ENCODE peak calls at places on chromosomes 11 and 22, in nine cellular contexts. X is GM23248, Y is A549, F is cardiac muscle cell, T is PC-9, L is fibroblast of lung, W is mammary epithelial cell, D is esophagus squamous epithelium, O is upper lobe of right lung. B is an unnamed sample.

GRCh38 chr11:85685131-85685819 is 720 bp downstream of the CCDC89 start:
- DNase-seq in O (peak), F (peak), X (peak), T (no peak), D (no peak), L (no peak), W (no peak), Y (no peak), B (no peak)

GRCh38 chr11:65646921-65647701 is 9.2 kb downstream of the SIPA1 start:
- DNase-seq in T (no peak), D (no peak), X (peak), W (no peak), L (peak), Y (peak), F (peak), O (peak), B (no peak)

GRCh38 chr11:86174101-86175046 is 70.2 kb upstream of the EED start:
- DNase-seq in L (peak), F (peak), X (peak), O (no peak), D (peak), W (peak), T (peak), Y (peak), B (peak)

GRCh38 chr11:33419956-33420355 is 162.8 kb downstream of the HIPK3 start:
- DNase-seq in Y (no peak), O (no peak), F (no peak), W (no peak), D (no peak), X (peak), L (no peak), T (no peak), B (no peak)

GRCh38 chr11:74689666-74690065 is 41.6 kb downstream of the CHRDL2 start:
- DNase-seq in L (peak), F (peak), O (no peak), T (no peak), W (peak), D (no peak), X (peak), Y (no peak), B (no peak)

GRCh38 chr11:20056109-20057054 is 103.9 kb downstream of the DBX1 start:
- DNase-seq in Y (no peak), L (peak), X (no peak), W (peak), T (no peak), O (no peak), D (no peak), F (no peak), B (no peak)

GRCh38 chr11:60367009-60367408 is 11.3 kb upstream of the MS4A7 start:
- DNase-seq in O (no peak), F (no peak), D (no peak), T (no peak), L (no peak), X (no peak), Y (no peak), W (no peak), B (no peak)

GRCh38 chr11:47443028-47443700 is 5.8 kb downstream of the RAPSN start:
- DNase-seq in F (no peak), X (no peak), W (no peak), O (no peak), T (no peak), Y (peak), D (no peak), L (no peak), B (no peak)

GRCh38 chr22:31952459-31952858 is 8.1 kb downstream of the YWHAH start:
- DNase-seq in D (no peak), W (peak), X (peak), L (peak), Y (no peak), F (peak), O (no peak), T (peak), B (peak)

GRCh38 chr11:110070176-110070575 is 23.0 kb upstream of the ZC3H12C start:
- DNase-seq in F (peak), Y (no peak), W (no peak), L (no peak), O (no peak), D (no peak), T (no peak), X (no peak), B (no peak)

GRCh38 chr11:20053572-20053971 is 106.7 kb downstream of the DBX1 start:
- DNase-seq in Y (no peak), F (no peak), T (no peak), O (no peak), D (no peak), X (no peak), W (peak), L (no peak), B (no peak)

GRCh38 chr11:73384871-73385692 is 8.9 kb downstream of the RELT start:
- DNase-seq in O (peak), X (no peak), Y (no peak), D (peak), L (no peak), W (no peak), F (no peak), T (no peak), B (no peak)

GRCh38 chr22:19133561-19133960 is 2.5 kb downstream of the TSSK2 start:
- DNase-seq in L (no peak), X (no peak), F (no peak), D (no peak), Y (no peak), T (no peak), O (no peak), W (no peak), B (no peak)

GRCh38 chr22:38205261-38206128 is 3.7 kb downstream of the MAFF start:
- DNase-seq in T (no peak), W (no peak), X (peak), D (no peak), Y (no peak), O (no peak), L (peak), F (peak), B (no peak)

DNA sequence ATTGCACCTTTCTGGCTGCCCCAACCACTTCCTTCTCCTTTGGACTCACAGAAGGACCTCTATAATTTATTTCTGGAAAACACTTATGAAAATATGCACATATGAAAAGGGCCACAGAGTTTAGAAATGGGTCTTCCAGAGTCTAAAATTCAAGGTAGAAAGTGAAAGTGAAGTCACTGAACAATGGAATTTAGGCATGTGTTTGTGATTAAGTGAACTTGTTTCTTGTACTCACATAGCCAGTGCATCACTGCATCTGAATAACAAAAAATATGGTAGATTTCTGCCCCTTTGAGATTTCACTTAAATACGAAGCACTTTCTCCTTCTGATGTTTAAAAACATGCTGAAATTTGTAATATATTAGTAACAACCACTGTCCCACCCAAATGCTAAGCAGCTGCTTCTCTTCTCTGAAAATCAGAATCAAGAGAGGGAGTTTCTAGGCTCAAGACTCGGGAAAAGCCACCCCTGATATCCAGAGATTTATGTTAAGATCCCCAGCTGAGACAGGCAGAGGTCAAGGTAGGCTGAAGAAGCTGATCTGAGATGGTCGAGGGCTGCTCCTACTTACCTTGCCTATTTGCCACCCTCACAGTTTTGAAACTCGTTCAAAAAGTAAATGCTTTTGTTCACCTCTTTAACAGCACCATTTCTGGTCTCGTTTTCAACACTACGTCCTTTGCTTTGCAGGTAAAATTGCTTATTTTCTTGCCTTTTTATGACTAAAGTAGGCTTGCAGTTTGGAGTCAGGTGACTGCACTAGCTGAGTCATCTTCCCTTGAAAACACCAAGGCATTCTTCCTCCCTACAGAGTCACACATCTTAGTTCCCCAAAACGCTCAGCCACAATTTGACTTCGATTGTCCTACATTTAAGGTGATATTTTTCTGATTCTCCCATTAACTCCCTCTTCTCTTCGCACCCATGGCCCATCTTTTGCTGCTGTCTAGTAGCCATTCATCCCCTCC is at the start of gene XKR3:
- DNase-seq in W (no peak), L (no peak), X (peak), O (no peak), F (no peak), D (no peak), Y (no peak), T (no peak), B (no peak)
- H3K27ac ChIP-seq in W (no peak), L (no peak), X (no peak), O (peak), F (no peak), D (no peak), Y (peak), T (no peak), B (no peak)

GRCh38 chr11:1302041-1302460 is 7.4 kb downstream of the TOLLIP start:
- DNase-seq in Y (no peak), D (no peak), W (no peak), L (no peak), T (no peak), F (no peak), O (no peak), X (no peak), B (no peak)

GRCh38 chr11:1299621-1300020 is 9.8 kb downstream of the TOLLIP start:
- DNase-seq in D (no peak), X (no peak), T (no peak), O (no peak), L (no peak), Y (no peak), W (no peak), F (no peak), B (no peak)

GRCh38 chr11:1301220-1302000 is 8.0 kb downstream of the TOLLIP start:
- DNase-seq in F (no peak), T (no peak), D (no peak), O (no peak), Y (no peak), W (no peak), L (no peak), X (no peak), B (no peak)

GRCh38 chr11:1300121-1300520 is 9.3 kb downstream of the TOLLIP start:
- DNase-seq in W (no peak), T (no peak), L (no peak), O (no peak), X (no peak), F (no peak), D (no peak), Y (no peak), B (no peak)

DNA sequence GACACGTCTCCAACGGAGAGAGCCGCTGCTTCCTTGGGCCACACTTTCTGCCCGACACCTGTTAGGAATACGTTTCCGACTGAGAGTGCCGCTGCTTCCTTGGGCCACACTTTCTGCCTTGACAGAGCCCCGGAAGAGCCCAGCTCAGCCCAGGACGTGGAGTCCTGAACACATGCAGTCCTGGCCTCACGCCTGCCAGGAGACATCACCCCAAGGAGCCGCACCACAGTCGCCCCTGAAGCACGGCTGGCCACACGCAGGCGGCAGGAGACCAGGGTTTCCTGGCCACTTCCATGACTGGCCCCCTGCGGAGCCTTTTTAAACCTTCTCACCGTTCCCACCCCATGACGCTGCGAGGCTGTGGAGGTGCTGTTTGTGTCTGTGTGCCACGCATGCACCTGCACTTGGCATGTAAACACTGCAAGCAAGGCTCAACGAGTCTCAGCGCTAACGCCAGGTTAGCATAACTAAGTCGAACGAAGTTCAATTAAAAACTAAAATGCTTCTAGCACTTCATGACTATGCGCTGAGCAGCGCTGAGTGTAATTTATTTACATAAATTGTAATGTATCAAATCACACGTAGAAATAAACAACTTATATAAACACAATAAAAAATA is 8.8 kb downstream of the TOLLIP start:
- DNase-seq in T (no peak), Y (no peak), D (no peak), O (no peak), W (no peak), L (no peak), X (no peak), F (no peak), B (no peak)
- H3K27ac ChIP-seq in T (no peak), Y (no peak), D (no peak), O (no peak), W (no peak), L (no peak), X (no peak), F (no peak), B (no peak)

GRCh38 chr11:94449437-94449836 is 44.2 kb downstream of the MRE11 start:
- DNase-seq in D (no peak), F (peak), Y (peak), W (peak), O (no peak), T (peak), X (peak), L (peak), B (peak)
- H3K27ac ChIP-seq in D (no peak), F (no peak), Y (peak), W (peak), O (no peak), T (peak), X (peak), L (peak), B (peak)

DNA sequence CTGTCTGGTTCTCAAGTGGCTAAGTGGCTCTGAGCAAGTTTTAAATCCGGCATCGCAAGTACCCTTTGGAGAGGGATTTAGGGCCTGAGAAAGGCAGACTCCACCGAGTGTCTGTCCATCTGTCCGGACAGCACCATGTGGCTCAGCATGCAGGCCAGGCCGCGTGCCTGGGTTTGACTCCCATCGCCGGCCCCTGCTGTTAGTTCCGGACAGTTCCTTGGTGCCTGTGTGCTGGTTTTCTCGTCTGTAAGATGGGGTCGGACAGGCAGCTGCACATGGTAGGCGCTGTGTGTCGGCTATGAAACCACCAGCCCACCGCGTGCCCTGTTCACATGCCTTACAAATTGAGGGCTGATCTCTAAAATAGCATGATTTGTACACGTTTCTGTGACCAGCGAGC is 31.0 kb downstream of the NUP50 start:
- DNase-seq in Y (no peak), T (peak), O (no peak), F (no peak), W (no peak), D (no peak), L (no peak), X (no peak), B (no peak)
- H3K27ac ChIP-seq in Y (no peak), T (no peak), O (no peak), F (no peak), W (no peak), D (no peak), L (no peak), X (no peak), B (no peak)

GRCh38 chr11:9669954-9670353 is 6.1 kb downstream of the SWAP70 start:
- DNase-seq in Y (no peak), O (no peak), T (no peak), D (no peak), X (no peak), F (no peak), L (no peak), W (no peak), B (no peak)
- H3K27ac ChIP-seq in Y (no peak), O (no peak), T (no peak), D (no peak), X (no peak), F (no peak), L (no peak), W (no peak), B (no peak)

GRCh38 chr11:120236169-120237107 is 3.5 kb upstream of the POU2F3 start:
- DNase-seq in X (peak), Y (peak), D (no peak), W (peak), T (peak), L (peak), O (no peak), F (no peak), B (peak)
- H3K27ac ChIP-seq in X (no peak), Y (no peak), D (no peak), W (no peak), T (no peak), L (no peak), O (no peak), F (no peak), B (peak)

DNA sequence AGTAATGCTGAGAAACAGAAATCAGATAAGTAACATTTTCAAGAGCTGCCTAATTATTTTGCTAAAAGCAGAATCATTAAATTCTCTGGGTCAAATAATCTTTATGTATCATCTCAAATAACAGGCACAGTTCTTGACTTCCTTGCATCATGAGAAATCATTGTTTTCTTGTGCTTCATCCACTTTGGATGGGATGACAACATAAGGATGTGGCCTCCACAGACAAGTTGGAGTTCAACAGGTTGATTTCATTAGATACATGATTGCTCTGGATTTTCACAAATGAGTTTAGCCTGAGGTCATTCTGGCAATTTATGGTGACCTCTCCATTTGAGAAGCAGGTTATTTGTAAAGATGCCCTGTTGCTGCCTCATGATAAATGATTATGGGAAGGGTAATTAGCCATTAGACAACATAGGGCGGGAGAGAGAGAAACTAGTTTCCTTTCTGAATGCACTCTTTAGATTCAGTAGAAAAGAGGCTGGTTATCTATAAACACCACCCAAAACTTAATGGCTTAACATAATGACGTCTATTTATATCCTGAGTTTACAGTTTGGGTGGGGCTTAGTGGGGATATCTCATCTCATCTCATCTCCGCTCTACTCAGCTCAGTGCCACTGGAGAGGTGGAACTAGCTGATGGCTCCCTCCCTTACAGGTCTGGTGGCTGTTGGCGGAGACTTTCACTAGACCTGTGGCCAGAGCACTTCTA is 35.0 kb upstream of the ADORA2A start:
- DNase-seq in W (no peak), T (no peak), Y (no peak), O (no peak), F (no peak), X (peak), D (no peak), L (no peak), B (no peak)
- H3K27ac ChIP-seq in W (no peak), T (peak), Y (no peak), O (peak), F (no peak), X (peak), D (no peak), L (no peak), B (peak)

DNA sequence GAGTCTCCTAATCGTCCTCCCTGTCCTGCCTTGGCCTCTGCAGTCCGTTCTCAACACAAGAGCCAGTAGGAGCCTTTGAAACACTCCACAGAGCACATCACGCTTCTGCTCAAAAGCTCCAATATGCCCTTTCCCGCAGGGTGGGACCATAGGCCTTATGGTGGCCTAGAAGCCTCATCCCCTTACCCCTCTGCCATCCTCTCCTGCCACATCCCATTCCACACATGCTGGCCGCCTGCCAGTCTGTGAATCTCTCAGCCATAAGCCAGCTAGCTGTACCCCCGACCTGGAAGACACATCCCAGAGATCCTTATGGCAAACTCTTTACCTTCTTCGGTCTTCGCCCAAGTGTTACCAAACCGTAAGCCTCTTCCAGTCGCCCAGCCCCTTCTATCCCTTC is 157.8 kb downstream of the ENTHD1 start:
- DNase-seq in F (no peak), T (no peak), X (no peak), D (no peak), L (no peak), Y (no peak), W (no peak), O (peak), B (no peak)
- H3K27ac ChIP-seq in F (no peak), T (no peak), X (no peak), D (no peak), L (no peak), Y (no peak), W (no peak), O (no peak), B (no peak)

GRCh38 chr11:114178656-114179055 is 117.5 kb upstream of the NNMT start:
- DNase-seq in D (no peak), L (no peak), O (no peak), T (no peak), W (no peak), X (no peak), F (no peak), Y (no peak), B (no peak)

GRCh38 chr11:114181195-114181594 is 115.0 kb upstream of the NNMT start:
- DNase-seq in Y (no peak), F (no peak), L (no peak), X (no peak), D (no peak), W (no peak), T (no peak), O (no peak), B (no peak)

GRCh38 chr11:114180301-114181055 is 115.7 kb upstream of the NNMT start:
- DNase-seq in O (peak), Y (peak), L (no peak), F (peak), T (no peak), D (no peak), W (no peak), X (peak), B (no peak)

GRCh38 chr11:114181752-114182151 is 114.4 kb upstream of the NNMT start:
- DNase-seq in Y (no peak), T (no peak), F (no peak), D (no peak), W (no peak), X (no peak), O (no peak), L (no peak), B (no peak)

GRCh38 chr11:114179234-114179941 is 116.8 kb upstream of the NNMT start:
- DNase-seq in O (peak), X (no peak), Y (peak), W (no peak), L (no peak), D (peak), F (peak), T (no peak), B (no peak)
- H3K27ac ChIP-seq in O (peak), X (no peak), Y (no peak), W (no peak), L (no peak), D (peak), F (no peak), T (no peak), B (no peak)

GRCh38 chr11:121721448-121721847 is 268.7 kb upstream of the SORL1-AS1 start:
- DNase-seq in Y (no peak), X (no peak), F (no peak), D (no peak), L (no peak), W (no peak), T (no peak), O (no peak), B (no peak)
- H3K27ac ChIP-seq in Y (no peak), X (no peak), F (no peak), D (no peak), L (no peak), W (no peak), T (no peak), O (no peak), B (no peak)

B was measured in epithelial cell of prostate.